ENCODE peak calls at places on chromosome 20, in five cellular contexts. P is cardiac muscle cell; L is activated CD4-positive, CD25-positive, alpha-beta regulatory T cell; Z is psoas muscle; X is smooth muscle cell of the brain vasculature. H is an unnamed sample.

GRCh38 chr20:8330316-8330784 is 198.3 kb downstream of the PLCB1 start:
- DNase-seq in L (no peak), P (peak; percentile 57), Z (no peak), X (no peak), H (no peak)

GRCh38 chr20:51533291-51534172 is 9.0 kb downstream of the NFATC2 start:
- DNase-seq in Z (no peak), X (no peak), L (no peak), P (no peak), H (no peak)

GRCh38 chr20:17845701-17846475 is 122.7 kb downstream of the SNX5 start:
- DNase-seq in Z (peak; percentile 68), P (no peak), L (no peak), X (no peak), H (no peak)

GRCh38 chr20:49747707-49748524 is 34.2 kb upstream of the B4GALT5 start:
- DNase-seq in P (peak; percentile 96), L (no peak), Z (peak; percentile 97), X (no peak), H (peak; percentile 72)

GRCh38 chr20:62768815-62769287 is 27.4 kb upstream of the MRGBP start:
- DNase-seq in P (peak; percentile 91), L (no peak), Z (no peak), X (no peak), H (no peak)

GRCh38 chr20:1657556-1658334 is at the start of gene SIRPG:
- DNase-seq in L (peak; percentile 6), Z (no peak), P (no peak), X (no peak), H (no peak)

GRCh38 chr20:40960101-40960500 is 68.5 kb upstream of the TOP1 start:
- DNase-seq in P (no peak), Z (no peak), X (no peak), L (no peak), H (no peak)

GRCh38 chr20:18263723-18264122 is 24.6 kb upstream of the ZNF133 start:
- DNase-seq in P (no peak), L (no peak), Z (no peak), X (peak; percentile 28), H (peak; percentile 3)

GRCh38 chr20:2403291-2404052 is 22.8 kb downstream of the TGM6 start:
- DNase-seq in X (no peak), P (no peak), L (no peak), Z (no peak), H (no peak)